ENCODE peak calls at places on chromosomes 12 and 14, in ten cellular contexts. J is A549, R is GM23248, K is A673, P is right lobe of liver, W is pancreas, V is gastrocnemius medialis, O is tibial nerve, C is right cardiac atrium, Z is heart left ventricle. Y is an unnamed sample.
A peak's percentile ranks its signal among the peaks of the same experiment; 100 is the strongest.

GRCh38 chr14:38828183-38828877 is 274.7 kb downstream of the SEC23A start:
- DNase-seq in Z (no peak), J (no peak), V (no peak), P (no peak), W (no peak), K (no peak), O (no peak), C (no peak), R (no peak), Y (no peak)

GRCh38 chr12:28374556-28374955 is 184.3 kb downstream of the CCDC91 start:
- DNase-seq in Z (no peak), O (no peak), C (no peak), W (no peak), R (peak; percentile 44), V (no peak), K (no peak), P (no peak), J (no peak), Y (no peak)

GRCh38 chr12:101715045-101715444 is 17.6 kb downstream of the CHPT1 start:
- DNase-seq in R (no peak), O (no peak), J (no peak), K (no peak), P (no peak), Z (no peak), W (no peak), C (no peak), V (no peak), Y (no peak)

GRCh38 chr12:91515944-91516739 is 333.5 kb upstream of the DCN start:
- DNase-seq in V (no peak), O (no peak), W (no peak), Z (no peak), R (no peak), C (no peak), K (no peak), J (no peak), P (no peak), Y (no peak)

GRCh38 chr12:55972045-55972843 is 1.6 kb upstream of the RAB5B start:
- DNase-seq in O (no peak), V (no peak), W (no peak), K (no peak), C (no peak), P (no peak), R (peak; percentile 61), Z (no peak), J (peak; percentile 39), Y (peak; percentile 52)

GRCh38 chr14:50659327-50659974 is 8.7 kb downstream of the SAV1 start:
- DNase-seq in O (no peak), Z (peak; percentile 39), P (no peak), R (peak; percentile 26), W (peak; percentile 69), K (peak; percentile 86), V (no peak), J (no peak), C (no peak), Y (no peak)

GRCh38 chr14:32417956-32418552 is 89.0 kb downstream of the AKAP6 start:
- DNase-seq in O (no peak), J (peak; percentile 55), P (no peak), C (peak; percentile 36), K (peak; percentile 15), W (peak; percentile 23), Z (peak; percentile 62), V (no peak), R (peak; percentile 64), Y (peak; percentile 53)

GRCh38 chr12:52798003-52798670 is 2.2 kb upstream of the KRT3 start:
- DNase-seq in C (no peak), V (no peak), O (no peak), K (no peak), P (no peak), J (no peak), W (no peak), Z (no peak), R (peak; percentile 89), Y (no peak)

GRCh38 chr14:24481622-24482324 is 26.3 kb downstream of the CMA1 start:
- DNase-seq in K (peak; percentile 41), P (peak; percentile 59), J (peak; percentile 65), Z (no peak), C (no peak), W (peak; percentile 29), O (no peak), R (peak; percentile 53), V (no peak), Y (no peak)

GRCh38 chr12:45339035-45339434 is 123.1 kb downstream of the ANO6 start:
- DNase-seq in J (no peak), R (no peak), O (no peak), P (no peak), C (no peak), V (no peak), K (no peak), W (no peak), Z (no peak), Y (no peak)

GRCh38 chr12:113756609-113757008 is 209.5 kb downstream of the RBM19 start:
- DNase-seq in J (no peak), O (no peak), C (no peak), R (no peak), Z (no peak), P (no peak), V (no peak), W (no peak), K (no peak), Y (no peak)

GRCh38 chr14:72638021-72638420 is 255.9 kb downstream of the DPF3 start:
- DNase-seq in C (no peak), V (peak; percentile 48), J (peak; percentile 41), Z (peak; percentile 48), O (no peak), R (peak; percentile 95), W (no peak), K (no peak), P (no peak), Y (no peak)

GRCh38 chr12:66010787-66011547 is 119.6 kb downstream of the LLPH start:
- DNase-seq in R (no peak), W (no peak), J (no peak), V (no peak), P (no peak), Z (no peak), C (no peak), O (no peak), K (no peak), Y (no peak)

GRCh38 chr12:108360487-108360886 is 21.4 kb upstream of the CMKLR1 start:
- DNase-seq in V (no peak), W (no peak), R (peak; percentile 77), O (no peak), C (no peak), Z (no peak), K (no peak), J (no peak), P (no peak), Y (no peak)

GRCh38 chr14:99234982-99235491 is 37.0 kb downstream of the BCL11B start:
- DNase-seq in R (no peak), V (no peak), K (peak; percentile 87), Z (no peak), J (no peak), O (no peak), P (no peak), C (no peak), W (no peak), Y (no peak)

GRCh38 chr14:29584992-29585391 is 342.7 kb downstream of the PRKD1 start:
- DNase-seq in Z (peak; percentile 61), R (peak; percentile 79), V (peak; percentile 12), O (peak; percentile 51), C (peak; percentile 76), J (peak; percentile 38), W (peak; percentile 39), K (no peak), P (peak; percentile 64), Y (no peak)

GRCh38 chr12:47868041-47868440 is 36.8 kb downstream of the VDR start:
- DNase-seq in J (no peak), R (no peak), Z (no peak), P (no peak), W (no peak), C (no peak), V (no peak), O (no peak), K (no peak), Y (no peak)

GRCh38 chr12:52041695-52042123 is 9.5 kb upstream of the NR4A1 start:
- DNase-seq in Z (peak; percentile 86), W (no peak), J (peak; percentile 51), C (peak; percentile 89), V (no peak), K (no peak), R (peak; percentile 73), O (no peak), P (no peak), Y (no peak)

GRCh38 chr14:61147898-61148549 is 133.1 kb downstream of the TMEM30B start:
- DNase-seq in P (no peak), Z (peak; percentile 40), W (no peak), V (peak; percentile 89), C (peak; percentile 58), K (no peak), R (no peak), J (no peak), O (peak; percentile 39), Y (peak; percentile 44)

GRCh38 chr12:76881152-76881551 is 2.3 kb upstream of the CSRP2 start:
- DNase-seq in Z (no peak), W (no peak), O (no peak), P (no peak), K (no peak), C (no peak), V (no peak), R (no peak), J (no peak), Y (no peak)
- H3K27ac ChIP-seq in Z (no peak overlapping the region), W (no peak overlapping the region), O (no peak overlapping the region), P (no peak overlapping the region), K (no peak overlapping the region), C (no peak overlapping the region), V (no peak overlapping the region), R (no peak overlapping the region), J (no peak overlapping the region), Y (no peak overlapping the region)

DNA sequence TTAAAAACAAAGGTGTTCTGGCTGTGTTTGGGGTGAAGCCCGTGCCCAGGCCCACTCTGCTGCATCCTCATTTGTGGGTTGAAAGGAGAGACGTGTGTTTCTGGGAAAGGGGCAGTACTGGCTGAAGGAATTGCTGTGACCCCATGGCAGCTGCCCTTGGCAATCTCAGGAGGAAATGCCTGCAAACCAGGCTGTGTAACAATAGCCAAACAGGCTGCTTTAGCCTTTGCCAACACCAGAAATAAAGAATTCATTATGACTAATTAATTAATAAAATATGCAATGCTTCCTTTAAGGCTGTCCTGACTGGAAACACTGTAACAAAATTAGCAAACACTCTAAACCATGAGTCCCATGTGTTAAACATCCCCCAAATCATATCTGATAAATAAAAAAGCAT is 53.0 kb upstream of the KRR1 start:
- DNase-seq in O (no peak), V (no peak), K (no peak), W (no peak), C (no peak), Z (no peak), R (peak; percentile 57), J (no peak), P (no peak), Y (no peak)
- H3K27ac ChIP-seq in O (no peak overlapping the region), V (no peak overlapping the region), K (no peak overlapping the region), W (no peak overlapping the region), C (no peak overlapping the region), Z (no peak overlapping the region), R (no peak overlapping the region), J (no peak overlapping the region), P (no peak overlapping the region), Y (no peak overlapping the region)

GRCh38 chr12:92581579-92581978 is 121.2 kb upstream of the PLEKHG7 start:
- DNase-seq in R (no peak), K (no peak), C (no peak), J (no peak), P (no peak), Z (no peak), O (no peak), V (no peak), W (no peak), Y (no peak)
- H3K27ac ChIP-seq in R (no peak overlapping the region), K (no peak overlapping the region), C (no peak overlapping the region), J (no peak overlapping the region), P (no peak overlapping the region), Z (no peak overlapping the region), O (no peak overlapping the region), V (no peak overlapping the region), W (no peak overlapping the region), Y (no peak overlapping the region)

GRCh38 chr14:53955671-53956426 is 776 bp downstream of the BMP4 start:
- DNase-seq in J (peak; percentile 44), V (peak; percentile 63), W (peak; percentile 20), R (peak; percentile 13), Z (peak; percentile 70), K (peak; percentile 2), C (peak; percentile 89), P (peak; percentile 58), O (no peak), Y (no peak)
- H3K27ac ChIP-seq in J (peak overlapping the region; percentile 65), V (peak overlapping the region; percentile 84), W (no peak overlapping the region), R (no peak overlapping the region), Z (peak overlapping the region; percentile 93), K (no peak overlapping the region), C (no peak overlapping the region), P (peak overlapping the region; percentile 86), O (peak overlapping the region; percentile 77), Y (no peak overlapping the region)

Y was measured in epithelial cell of prostate.